ENCODE peak calls at places on chromosomes 5 and 9, in four cellular contexts. One of them, this sample, is unnamed.

GRCh38 chr5:122091942-122092600 is 14.0 kb upstream of the LOX start:
- DNase-seq in glomerular endothelial cell: no peak
- DNase-seq in stimulated activated naive B cell treated with anti-CD40 and anti-IgM and Interleukin-4, amounts not matched to agents 10 μg/mL and 1 μg/mL and 100 μg/mL, for 72 hours: no peak
- DNase-seq in transverse colon: no peak
- DNase-seq in this sample: no peak

GRCh38 chr5:175254155-175254554 is 189.8 kb downstream of the DRD1 start:
- DNase-seq in glomerular endothelial cell: no peak
- DNase-seq in stimulated activated naive B cell treated with anti-CD40 and anti-IgM and Interleukin-4, amounts not matched to agents 10 μg/mL and 1 μg/mL and 100 μg/mL, for 72 hours: no peak
- DNase-seq in transverse colon: no peak
- DNase-seq in this sample: no peak

GRCh38 chr5:81363093-81363886 is 30.6 kb downstream of the ACOT12 start:
- DNase-seq in glomerular endothelial cell: no peak
- DNase-seq in stimulated activated naive B cell treated with anti-CD40 and anti-IgM and Interleukin-4, amounts not matched to agents 10 μg/mL and 1 μg/mL and 100 μg/mL, for 72 hours: no peak
- DNase-seq in transverse colon: peak
- DNase-seq in this sample: no peak

GRCh38 chr5:141714542-141715303 is 32.7 kb upstream of the ARAP3 start:
- DNase-seq in glomerular endothelial cell: no peak
- DNase-seq in stimulated activated naive B cell treated with anti-CD40 and anti-IgM and Interleukin-4, amounts not matched to agents 10 μg/mL and 1 μg/mL and 100 μg/mL, for 72 hours: no peak
- DNase-seq in transverse colon: no peak
- DNase-seq in this sample: no peak

GRCh38 chr5:167802755-167803431 is 488.6 kb upstream of the WWC1 start:
- DNase-seq in glomerular endothelial cell: no peak
- DNase-seq in stimulated activated naive B cell treated with anti-CD40 and anti-IgM and Interleukin-4, amounts not matched to agents 10 μg/mL and 1 μg/mL and 100 μg/mL, for 72 hours: no peak
- DNase-seq in transverse colon: no peak
- DNase-seq in this sample: no peak

GRCh38 chr5:35047785-35048404 is at the start of gene AGXT2:
- DNase-seq in glomerular endothelial cell: no peak
- DNase-seq in stimulated activated naive B cell treated with anti-CD40 and anti-IgM and Interleukin-4, amounts not matched to agents 10 μg/mL and 1 μg/mL and 100 μg/mL, for 72 hours: no peak
- DNase-seq in transverse colon: no peak
- DNase-seq in this sample: no peak

GRCh38 chr9:111965566-111966019 is 69.0 kb downstream of the UGCG start:
- DNase-seq in glomerular endothelial cell: no peak
- DNase-seq in stimulated activated naive B cell treated with anti-CD40 and anti-IgM and Interleukin-4, amounts not matched to agents 10 μg/mL and 1 μg/mL and 100 μg/mL, for 72 hours: peak
- DNase-seq in transverse colon: no peak
- DNase-seq in this sample: no peak

GRCh38 chr5:36398137-36398536 is 96.4 kb upstream of the RANBP3L start:
- DNase-seq in glomerular endothelial cell: no peak
- DNase-seq in stimulated activated naive B cell treated with anti-CD40 and anti-IgM and Interleukin-4, amounts not matched to agents 10 μg/mL and 1 μg/mL and 100 μg/mL, for 72 hours: no peak
- DNase-seq in transverse colon: no peak
- DNase-seq in this sample: no peak

GRCh38 chr5:1507457-1507856 is 16.3 kb downstream of the LPCAT1 start:
- DNase-seq in glomerular endothelial cell: no peak
- DNase-seq in stimulated activated naive B cell treated with anti-CD40 and anti-IgM and Interleukin-4, amounts not matched to agents 10 μg/mL and 1 μg/mL and 100 μg/mL, for 72 hours: no peak
- DNase-seq in transverse colon: no peak
- DNase-seq in this sample: no peak

GRCh38 chr5:96875805-96876291 is 452 bp upstream of the ERAP2 start:
- DNase-seq in glomerular endothelial cell: no peak
- DNase-seq in stimulated activated naive B cell treated with anti-CD40 and anti-IgM and Interleukin-4, amounts not matched to agents 10 μg/mL and 1 μg/mL and 100 μg/mL, for 72 hours: no peak
- DNase-seq in transverse colon: no peak
- DNase-seq in this sample: no peak

GRCh38 chr9:129569506-129570449 is 51.1 kb downstream of the C9orf50 start:
- DNase-seq in glomerular endothelial cell: no peak
- DNase-seq in stimulated activated naive B cell treated with anti-CD40 and anti-IgM and Interleukin-4, amounts not matched to agents 10 μg/mL and 1 μg/mL and 100 μg/mL, for 72 hours: no peak
- DNase-seq in transverse colon: no peak
- DNase-seq in this sample: no peak

GRCh38 chr5:117731445-117731844 is 1156.8 kb upstream of the SEMA6A start:
- DNase-seq in glomerular endothelial cell: no peak
- DNase-seq in stimulated activated naive B cell treated with anti-CD40 and anti-IgM and Interleukin-4, amounts not matched to agents 10 μg/mL and 1 μg/mL and 100 μg/mL, for 72 hours: no peak
- DNase-seq in transverse colon: no peak
- DNase-seq in this sample: no peak

GRCh38 chr5:16600397-16600796 is 16.4 kb downstream of the RETREG1 start:
- DNase-seq in glomerular endothelial cell: no peak
- DNase-seq in stimulated activated naive B cell treated with anti-CD40 and anti-IgM and Interleukin-4, amounts not matched to agents 10 μg/mL and 1 μg/mL and 100 μg/mL, for 72 hours: no peak
- DNase-seq in transverse colon: no peak
- DNase-seq in this sample: no peak

GRCh38 chr9:4225291-4226119 is 74.4 kb downstream of the GLIS3 start:
- DNase-seq in glomerular endothelial cell: no peak
- DNase-seq in stimulated activated naive B cell treated with anti-CD40 and anti-IgM and Interleukin-4, amounts not matched to agents 10 μg/mL and 1 μg/mL and 100 μg/mL, for 72 hours: no peak
- DNase-seq in transverse colon: no peak
- DNase-seq in this sample: no peak

GRCh38 chr5:31639488-31640011 is 619 bp downstream of the PDZD2 start:
- DNase-seq in glomerular endothelial cell: no peak
- DNase-seq in stimulated activated naive B cell treated with anti-CD40 and anti-IgM and Interleukin-4, amounts not matched to agents 10 μg/mL and 1 μg/mL and 100 μg/mL, for 72 hours: no peak
- DNase-seq in transverse colon: no peak
- DNase-seq in this sample: no peak

GRCh38 chr9:124019771-124020519 is 8.4 kb downstream of the LHX2 start:
- DNase-seq in glomerular endothelial cell: no peak
- DNase-seq in stimulated activated naive B cell treated with anti-CD40 and anti-IgM and Interleukin-4, amounts not matched to agents 10 μg/mL and 1 μg/mL and 100 μg/mL, for 72 hours: no peak
- DNase-seq in transverse colon: no peak
- DNase-seq in this sample: no peak